ENCODE peak calls at places on chromosome 21, in five cellular contexts. One of them, this sample, is unnamed.

GRCh38 chr21:41219498-41220207 is 51.7 kb downstream of the BACE2 start:
- DNase-seq in glutamatergic neuron: no peak
- DNase-seq in AG09319: no peak
- DNase-seq in HCT116: no peak
- DNase-seq in foreskin fibroblast: no peak
- DNase-seq in this sample: no peak

GRCh38 chr21:46056450-46056903 is 41.4 kb upstream of the COL6A2 start:
- DNase-seq in glutamatergic neuron: no peak
- DNase-seq in AG09319: peak
- DNase-seq in HCT116: no peak
- DNase-seq in foreskin fibroblast: peak
- DNase-seq in this sample: peak

GRCh38 chr21:39525601-39526000 is 73.8 kb downstream of the SH3BGR start:
- DNase-seq in glutamatergic neuron: no peak
- DNase-seq in AG09319: no peak
- DNase-seq in HCT116: no peak
- DNase-seq in foreskin fibroblast: no peak
- DNase-seq in this sample: no peak

GRCh38 chr21:17612023-17612564 is 607 bp downstream of the BTG3 start:
- DNase-seq in glutamatergic neuron: peak
- DNase-seq in AG09319: no peak
- DNase-seq in HCT116: no peak
- DNase-seq in foreskin fibroblast: peak
- DNase-seq in this sample: no peak

GRCh38 chr21:39576518-39577128 is 36.1 kb upstream of the B3GALT5 start:
- DNase-seq in glutamatergic neuron: no peak
- DNase-seq in AG09319: no peak
- DNase-seq in HCT116: no peak
- DNase-seq in foreskin fibroblast: no peak
- DNase-seq in this sample: no peak

GRCh38 chr21:23951251-23951650 is 1656.0 kb downstream of the MRPL39 start:
- DNase-seq in glutamatergic neuron: no peak
- DNase-seq in AG09319: no peak
- DNase-seq in HCT116: no peak
- DNase-seq in foreskin fibroblast: peak
- DNase-seq in this sample: no peak

GRCh38 chr21:41359289-41359688 is 2.5 kb upstream of the MX2 start:
- DNase-seq in glutamatergic neuron: no peak
- DNase-seq in AG09319: no peak
- DNase-seq in HCT116: no peak
- DNase-seq in foreskin fibroblast: no peak
- DNase-seq in this sample: peak

GRCh38 chr21:45874716-45875415 is 106.7 kb upstream of the COL6A1 start:
- DNase-seq in glutamatergic neuron: no peak
- DNase-seq in AG09319: peak
- DNase-seq in HCT116: no peak
- DNase-seq in foreskin fibroblast: peak
- DNase-seq in this sample: peak

GRCh38 chr21:43328591-43329360 is 98.2 kb downstream of the SIK1 start:
- DNase-seq in glutamatergic neuron: no peak
- DNase-seq in AG09319: no peak
- DNase-seq in HCT116: no peak
- DNase-seq in foreskin fibroblast: no peak
- DNase-seq in this sample: no peak

GRCh38 chr21:42381347-42381984 is 14.4 kb downstream of the TMPRSS3 start:
- DNase-seq in glutamatergic neuron: peak
- DNase-seq in AG09319: no peak
- DNase-seq in HCT116: peak
- DNase-seq in foreskin fibroblast: peak
- DNase-seq in this sample: no peak

GRCh38 chr21:39073063-39073462 is 110.2 kb downstream of the PSMG1 start:
- DNase-seq in glutamatergic neuron: no peak
- DNase-seq in AG09319: no peak
- DNase-seq in HCT116: no peak
- DNase-seq in foreskin fibroblast: no peak
- DNase-seq in this sample: no peak

GRCh38 chr21:19228241-19228640 is 824.7 kb upstream of the TMPRSS15 start:
- DNase-seq in glutamatergic neuron: no peak
- DNase-seq in AG09319: no peak
- DNase-seq in HCT116: no peak
- DNase-seq in foreskin fibroblast: no peak
- DNase-seq in this sample: no peak

GRCh38 chr21:42843021-42843420 is 36.3 kb downstream of the WDR4 start:
- DNase-seq in glutamatergic neuron: no peak
- DNase-seq in AG09319: no peak
- DNase-seq in HCT116: no peak
- DNase-seq in foreskin fibroblast: no peak
- DNase-seq in this sample: peak

GRCh38 chr21:39347537-39347936 is 1.4 kb downstream of the HMGN1 start:
- DNase-seq in glutamatergic neuron: no peak
- DNase-seq in AG09319: no peak
- DNase-seq in HCT116: no peak
- DNase-seq in foreskin fibroblast: no peak
- DNase-seq in this sample: no peak

DNA sequence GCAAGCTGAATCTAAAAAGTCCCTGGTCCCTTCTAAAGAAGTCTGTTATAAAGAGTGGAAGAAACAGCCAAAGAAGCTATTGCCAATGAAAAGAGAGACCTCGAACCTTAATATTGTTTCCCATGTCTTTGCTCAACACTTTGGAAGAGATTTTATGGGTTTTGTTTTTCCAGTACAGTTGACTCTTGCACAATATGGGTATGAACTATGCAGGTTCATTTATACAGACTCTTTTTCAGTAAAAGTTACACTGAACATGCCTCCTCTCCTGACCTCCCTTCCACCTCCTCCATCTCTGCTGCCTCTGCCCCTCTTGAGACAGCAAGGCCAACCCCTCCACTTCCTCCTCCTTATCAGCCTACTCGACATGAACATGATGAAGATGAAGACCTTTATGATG is 332.5 kb downstream of the SETD4 start:
- DNase-seq in glutamatergic neuron: no peak
- DNase-seq in AG09319: no peak
- DNase-seq in HCT116: no peak
- DNase-seq in foreskin fibroblast: no peak
- DNase-seq in this sample: no peak
- TF ChIP-seq CTCF in glutamatergic neuron: no peak
- TF ChIP-seq CTCF in AG09319: no peak
- TF ChIP-seq CTCF in HCT116: no peak
- TF ChIP-seq CTCF in foreskin fibroblast: no peak
- TF ChIP-seq CTCF in this sample: no peak

GRCh38 chr21:44802396-44803153 is 955 bp upstream of the UBE2G2 start:
- DNase-seq in glutamatergic neuron: no peak
- DNase-seq in AG09319: no peak
- DNase-seq in HCT116: no peak
- DNase-seq in foreskin fibroblast: peak
- DNase-seq in this sample: no peak

GRCh38 chr21:44803651-44804050 is 2.0 kb upstream of the UBE2G2 start:
- DNase-seq in glutamatergic neuron: no peak
- DNase-seq in AG09319: no peak
- DNase-seq in HCT116: no peak
- DNase-seq in foreskin fibroblast: no peak
- DNase-seq in this sample: no peak

GRCh38 chr21:44800103-44800502 is 1.5 kb downstream of the UBE2G2 start:
- DNase-seq in glutamatergic neuron: no peak
- DNase-seq in AG09319: no peak
- DNase-seq in HCT116: no peak
- DNase-seq in foreskin fibroblast: peak
- DNase-seq in this sample: no peak

GRCh38 chr21:44801468-44802395 is at the start of gene UBE2G2:
- DNase-seq in glutamatergic neuron: peak
- DNase-seq in AG09319: no peak
- DNase-seq in HCT116: peak
- DNase-seq in foreskin fibroblast: peak
- DNase-seq in this sample: peak

DNA sequence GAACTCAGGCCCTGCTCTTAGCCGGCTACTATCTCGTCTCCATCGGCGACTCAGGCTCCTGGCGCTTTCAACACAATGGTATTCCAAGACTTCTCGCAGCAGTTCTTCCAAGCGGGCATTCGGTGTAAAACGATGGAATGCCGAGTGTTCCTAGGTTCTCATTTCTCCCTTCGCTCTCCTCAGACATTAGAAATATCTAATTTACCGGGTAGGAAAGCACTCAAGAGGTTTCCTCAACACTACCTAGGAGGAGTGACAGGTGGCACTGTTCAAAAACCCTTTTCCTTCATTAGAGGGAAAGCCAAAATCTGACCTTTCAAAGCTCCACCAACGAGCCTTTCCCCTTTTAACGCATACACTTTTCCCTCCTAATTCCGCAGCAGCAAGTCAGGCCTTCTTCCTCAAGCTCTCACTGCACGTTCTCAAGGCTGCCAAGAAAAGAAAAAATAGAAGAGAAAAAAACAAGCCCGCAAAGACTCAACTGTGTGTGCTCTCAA is 601 bp downstream of the UBE2G2 start:
- DNase-seq in glutamatergic neuron: no peak
- DNase-seq in AG09319: no peak
- DNase-seq in HCT116: peak
- DNase-seq in foreskin fibroblast: peak
- DNase-seq in this sample: no peak
- TF ChIP-seq CTCF in glutamatergic neuron: no peak
- TF ChIP-seq CTCF in AG09319: peak
- TF ChIP-seq CTCF in HCT116: peak
- TF ChIP-seq CTCF in foreskin fibroblast: peak
- TF ChIP-seq CTCF in this sample: peak

GRCh38 chr21:36609654-36610053 is 89.3 kb upstream of the SIM2 start:
- DNase-seq in glutamatergic neuron: no peak
- DNase-seq in AG09319: no peak
- DNase-seq in HCT116: no peak
- DNase-seq in foreskin fibroblast: no peak
- DNase-seq in this sample: no peak

GRCh38 chr21:36613554-36613953 is 85.4 kb upstream of the SIM2 start:
- DNase-seq in glutamatergic neuron: no peak
- DNase-seq in AG09319: no peak
- DNase-seq in HCT116: no peak
- DNase-seq in foreskin fibroblast: no peak
- DNase-seq in this sample: no peak

GRCh38 chr21:36610201-36610600 is 88.7 kb upstream of the SIM2 start:
- DNase-seq in glutamatergic neuron: no peak
- DNase-seq in AG09319: no peak
- DNase-seq in HCT116: no peak
- DNase-seq in foreskin fibroblast: peak
- DNase-seq in this sample: no peak

GRCh38 chr21:36613064-36613463 is 85.9 kb upstream of the SIM2 start:
- DNase-seq in glutamatergic neuron: no peak
- DNase-seq in AG09319: no peak
- DNase-seq in HCT116: no peak
- DNase-seq in foreskin fibroblast: no peak
- DNase-seq in this sample: no peak

GRCh38 chr21:36615274-36615964 is 83.5 kb upstream of the SIM2 start:
- DNase-seq in glutamatergic neuron: no peak
- DNase-seq in AG09319: no peak
- DNase-seq in HCT116: peak
- DNase-seq in foreskin fibroblast: no peak
- DNase-seq in this sample: no peak
- TF ChIP-seq CTCF in glutamatergic neuron: no peak
- TF ChIP-seq CTCF in AG09319: no peak
- TF ChIP-seq CTCF in HCT116: peak
- TF ChIP-seq CTCF in foreskin fibroblast: no peak
- TF ChIP-seq CTCF in this sample: peak

GRCh38 chr21:27799861-27800260 is 833.0 kb upstream of the ADAMTS5 start:
- DNase-seq in glutamatergic neuron: no peak
- DNase-seq in AG09319: no peak
- DNase-seq in HCT116: no peak
- DNase-seq in foreskin fibroblast: no peak
- DNase-seq in this sample: no peak

GRCh38 chr21:27805696-27806095 is 838.8 kb upstream of the ADAMTS5 start:
- DNase-seq in glutamatergic neuron: no peak
- DNase-seq in AG09319: no peak
- DNase-seq in HCT116: no peak
- DNase-seq in foreskin fibroblast: no peak
- DNase-seq in this sample: no peak

GRCh38 chr21:27803571-27803970 is 836.7 kb upstream of the ADAMTS5 start:
- DNase-seq in glutamatergic neuron: no peak
- DNase-seq in AG09319: no peak
- DNase-seq in HCT116: no peak
- DNase-seq in foreskin fibroblast: peak
- DNase-seq in this sample: no peak

GRCh38 chr21:27804515-27804914 is 837.6 kb upstream of the ADAMTS5 start:
- DNase-seq in glutamatergic neuron: no peak
- DNase-seq in AG09319: no peak
- DNase-seq in HCT116: no peak
- DNase-seq in foreskin fibroblast: peak
- DNase-seq in this sample: no peak

DNA sequence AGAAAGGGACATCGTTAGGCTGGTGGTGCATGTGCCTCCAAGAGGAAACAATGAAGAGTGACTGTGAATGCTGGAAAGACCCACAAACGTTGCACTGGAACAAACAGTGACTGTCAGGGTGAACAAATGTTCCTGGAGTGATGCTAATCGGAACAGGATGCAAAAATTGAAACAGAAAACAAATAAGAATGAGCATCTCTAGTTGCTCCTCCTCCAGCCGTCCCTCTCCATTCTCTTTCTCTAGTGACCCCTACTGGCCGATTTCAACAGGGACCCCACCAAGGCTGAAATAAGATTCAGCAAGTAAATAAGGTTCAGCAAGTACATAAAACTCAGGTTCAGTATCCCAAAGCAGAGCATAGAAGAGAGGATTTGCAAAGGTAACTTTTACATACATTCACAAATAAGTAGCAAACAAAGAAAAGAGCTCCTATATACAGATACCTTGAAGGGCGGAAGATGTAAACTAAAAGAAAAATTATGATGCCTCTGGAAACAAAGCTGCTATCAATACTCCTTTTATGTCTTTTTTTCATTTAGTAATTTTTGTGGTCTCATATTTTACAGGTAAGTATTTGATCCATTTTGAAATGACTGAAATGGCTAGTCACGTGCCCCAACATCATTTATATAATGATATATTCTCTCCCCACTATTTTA is 836.1 kb upstream of the ADAMTS5 start:
- DNase-seq in glutamatergic neuron: peak
- DNase-seq in AG09319: no peak
- DNase-seq in HCT116: no peak
- DNase-seq in foreskin fibroblast: peak
- DNase-seq in this sample: no peak
- TF ChIP-seq CTCF in glutamatergic neuron: peak
- TF ChIP-seq CTCF in AG09319: peak
- TF ChIP-seq CTCF in HCT116: peak
- TF ChIP-seq CTCF in foreskin fibroblast: peak
- TF ChIP-seq CTCF in this sample: peak

DNA sequence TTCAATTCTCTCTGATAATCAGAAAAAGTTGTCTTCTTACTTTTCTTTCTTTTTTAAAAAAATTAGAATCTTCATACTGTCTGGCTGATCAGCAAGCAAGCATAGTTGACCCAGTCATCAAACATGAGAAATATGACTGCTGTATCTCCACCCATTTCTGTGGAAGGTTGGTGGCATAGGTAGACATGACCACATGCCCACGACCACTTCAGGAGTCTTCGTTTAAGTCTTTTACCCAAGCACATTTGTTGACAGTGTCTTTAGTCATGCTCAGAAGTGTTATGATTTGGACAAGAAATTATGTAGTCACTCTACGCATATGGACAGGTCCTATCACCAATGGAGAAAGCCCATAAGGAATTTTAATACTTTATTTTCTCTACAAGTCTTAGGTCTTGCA is 74.8 kb upstream of the HSPA13 start:
- DNase-seq in glutamatergic neuron: no peak
- DNase-seq in AG09319: no peak
- DNase-seq in HCT116: no peak
- DNase-seq in foreskin fibroblast: no peak
- DNase-seq in this sample: no peak
- TF ChIP-seq CTCF in glutamatergic neuron: no peak
- TF ChIP-seq CTCF in AG09319: no peak
- TF ChIP-seq CTCF in HCT116: no peak
- TF ChIP-seq CTCF in foreskin fibroblast: no peak
- TF ChIP-seq CTCF in this sample: no peak

GRCh38 chr21:26961704-26962103 is 5.2 kb downstream of the ADAMTS5 start:
- DNase-seq in glutamatergic neuron: peak
- DNase-seq in AG09319: no peak
- DNase-seq in HCT116: no peak
- DNase-seq in foreskin fibroblast: peak
- DNase-seq in this sample: no peak
- TF ChIP-seq CTCF in glutamatergic neuron: peak
- TF ChIP-seq CTCF in AG09319: peak
- TF ChIP-seq CTCF in HCT116: no peak
- TF ChIP-seq CTCF in foreskin fibroblast: no peak
- TF ChIP-seq CTCF in this sample: peak

This sample was measured in osteocyte.